ENCODE peak calls at places on chromosomes 4 and X, in eight cellular contexts. F is HCT116, Y is GM23338, B is PC-9, A is SK-N-SH, R is PC-3, W is hepatocyte, L is MM.1S. Z is an unnamed sample.

GRCh38 chrX:107982356-107982755 is at the start of gene TEX13B:
- DNase-seq in F (no peak), Y (no peak), B (no peak), A (no peak), R (no peak), W (no peak), L (no peak), Z (no peak)

GRCh38 chrX:65866146-65866545 is 173.7 kb downstream of the VSIG4 start:
- DNase-seq in F (no peak), Y (no peak), B (no peak), A (no peak), R (no peak), W (no peak), L (peak; percentile 69), Z (no peak)

GRCh38 chrX:9865804-9866471 is 79.7 kb downstream of the SHROOM2 start:
- DNase-seq in F (peak; percentile 87), Y (no peak), B (no peak), A (no peak), R (peak; percentile 63), W (no peak), L (no peak), Z (no peak)

GRCh38 chr4:25110653-25111329 is 49.5 kb downstream of the SEPSECS start:
- DNase-seq in F (no peak), Y (no peak), B (no peak), A (no peak), R (no peak), W (no peak), L (no peak), Z (no peak)

GRCh38 chr4:4411906-4412305 is 25.0 kb downstream of the NSG1 start:
- DNase-seq in F (no peak), Y (no peak), B (no peak), A (no peak), R (no peak), W (no peak), L (no peak), Z (no peak)

GRCh38 chr4:7390366-7390765 is 44.4 kb downstream of the PSAPL1 start:
- DNase-seq in F (no peak), Y (no peak), B (no peak), A (peak; percentile 2), R (no peak), W (no peak), L (no peak), Z (no peak)

GRCh38 chr4:40160258-40160657 is 36.6 kb upstream of the RHOH start:
- DNase-seq in F (no peak), Y (no peak), B (no peak), A (no peak), R (no peak), W (no peak), L (no peak), Z (no peak)

GRCh38 chrX:13876652-13877051 is 59.8 kb upstream of the GPM6B start:
- DNase-seq in F (no peak), Y (no peak), B (no peak), A (no peak), R (peak; percentile 32), W (no peak), L (no peak), Z (no peak)

GRCh38 chr4:185515248-185515647 is 20.1 kb downstream of the PDLIM3 start:
- DNase-seq in F (no peak), Y (no peak), B (no peak), A (no peak), R (no peak), W (no peak), L (no peak), Z (no peak)

GRCh38 chr4:113961322-113961698 is 18.1 kb downstream of the ARSJ start:
- DNase-seq in F (no peak), Y (no peak), B (no peak), A (no peak), R (peak; percentile 73), W (no peak), L (no peak), Z (no peak)

GRCh38 chr4:148514581-148514980 is 72.4 kb upstream of the NR3C2 start:
- DNase-seq in F (no peak), Y (no peak), B (no peak), A (no peak), R (no peak), W (no peak), L (no peak), Z (no peak)

GRCh38 chr4:122823476-122823875 is 3.2 kb upstream of the FGF2 start:
- DNase-seq in F (no peak), Y (no peak), B (no peak), A (no peak), R (no peak), W (no peak), L (no peak), Z (no peak)

GRCh38 chrX:100864967-100865366 is 9.2 kb downstream of the NOX1 start:
- DNase-seq in F (no peak), Y (no peak), B (no peak), A (no peak), R (peak; percentile 27), W (no peak), L (no peak), Z (no peak)

GRCh38 chr4:165677081-165677480 is 196.0 kb upstream of the TLL1 start:
- DNase-seq in F (no peak), Y (no peak), B (no peak), A (no peak), R (no peak), W (no peak), L (no peak), Z (no peak)

DNA sequence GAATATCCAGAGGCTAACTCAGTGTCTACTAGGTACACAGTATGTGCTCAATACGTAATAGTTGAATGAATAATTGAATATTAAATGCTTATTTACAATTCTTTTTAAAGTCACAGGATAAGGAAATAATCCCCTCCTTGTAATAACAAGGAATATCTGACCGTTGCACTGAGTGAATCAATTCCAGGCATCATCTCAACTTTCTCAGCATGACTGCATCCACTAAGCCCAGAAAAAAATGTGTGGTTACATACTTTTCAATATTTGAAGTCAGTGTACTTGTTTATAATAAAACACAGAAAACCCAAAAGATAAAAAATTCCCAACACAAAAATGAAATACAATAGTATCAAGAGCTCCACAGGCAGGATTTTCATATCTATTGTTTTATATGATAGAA is 105.4 kb downstream of the TMEM144 start:
- DNase-seq in F (no peak), Y (no peak), B (no peak), A (no peak), R (peak; percentile 45), W (no peak), L (no peak), Z (no peak)
- H3K4me1 ChIP-seq in F (no peaks in the 10 kb centered on the region), Y (no peaks in the 10 kb centered on the region), B (peaks cover 3% of the 10 kb centered on the region), A (no peaks in the 10 kb centered on the region), R (peaks cover 38% of the 10 kb centered on the region), W (no peaks in the 10 kb centered on the region), L (no peaks in the 10 kb centered on the region), Z (no peaks in the 10 kb centered on the region)

DNA sequence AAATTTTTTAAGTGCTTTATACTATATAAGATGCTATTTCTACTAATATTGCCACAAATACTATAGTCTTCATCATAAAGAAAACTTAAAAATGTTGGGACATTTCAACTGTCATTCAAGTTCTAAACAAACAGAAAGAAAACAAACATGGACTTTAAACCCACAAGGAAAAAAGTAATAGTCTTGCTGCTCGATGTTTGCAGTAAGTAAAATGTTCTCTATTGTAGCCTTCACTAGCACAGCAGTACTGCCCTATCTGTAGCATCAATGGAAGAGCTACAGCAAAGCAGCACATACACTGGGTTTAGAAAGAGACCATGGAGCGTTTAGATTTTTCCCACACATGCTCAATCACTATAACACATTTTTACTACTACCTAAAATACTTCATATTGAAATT is 146.8 kb downstream of the KLHL13 start:
- DNase-seq in F (no peak), Y (no peak), B (no peak), A (no peak), R (no peak), W (no peak), L (no peak), Z (no peak)
- H3K9me2 ChIP-seq in F (no peaks in the 10 kb centered on the region), Y (no peaks in the 10 kb centered on the region), B (no peaks in the 10 kb centered on the region), A (no peaks in the 10 kb centered on the region), R (no peaks in the 10 kb centered on the region), W (no peaks in the 10 kb centered on the region), L (no peaks in the 10 kb centered on the region), Z (no peaks in the 10 kb centered on the region)

GRCh38 chr4:87219648-87220093 is 747 bp downstream of the KLHL8 start:
- DNase-seq in F (no peak), Y (peak; percentile 60), B (no peak), A (no peak), R (peak; percentile 12), W (peak; percentile 62), L (peak; percentile 69), Z (peak; percentile 52)
- TF ChIP-seq CTCF in F (no peak), Y (peak; percentile 37), B (no peak), A (peak; percentile 43), R (peak; percentile 37), W (peak; percentile 33), L (peak; percentile 38), Z (peak; percentile 60)

GRCh38 chr4:15778742-15779231 is 659 bp downstream of the CD38 start:
- DNase-seq in F (no peak), Y (peak; percentile 53), B (peak; percentile 15), A (no peak), R (no peak), W (peak; percentile 18), L (peak; percentile 87), Z (peak; percentile 90)
- H3K4me1 ChIP-seq in F (no peaks in the 10 kb centered on the region), Y (peaks cover 2% of the 10 kb centered on the region), B (peaks cover 8% of the 10 kb centered on the region), A (peaks cover 10% of the 10 kb centered on the region), R (peaks cover 10% of the 10 kb centered on the region), W (peaks cover 11% of the 10 kb centered on the region), L (peaks cover 32% of the 10 kb centered on the region), Z (peaks cover 65% of the 10 kb centered on the region)

Z was measured in OCI-LY7.